ENCODE peak calls at places on chromosome 3, in four cellular contexts. One of them, this sample, is unnamed.
A peak's percentile ranks its signal among the peaks of the same experiment; 100 is the strongest.

GRCh38 chr3:31225923-31226322 is 306.8 kb upstream of the STT3B start:
- DNase-seq in endothelial cell: no peak
- DNase-seq in colonic mucosa: no peak
- DNase-seq in substantia nigra: no peak
- DNase-seq in this sample: no peak

GRCh38 chr3:141728355-141728892 is 9.7 kb upstream of the RNF7 start:
- DNase-seq in colonic mucosa: no peak
- DNase-seq in substantia nigra: no peak
- DNase-seq in endothelial cell: no peak
- DNase-seq in this sample: no peak

GRCh38 chr3:192802957-192803899 is 75.9 kb upstream of the FGF12 start:
- DNase-seq in endothelial cell: no peak
- DNase-seq in colonic mucosa: no peak
- DNase-seq in substantia nigra: no peak
- DNase-seq in this sample: no peak

GRCh38 chr3:36497234-36497633 is 116.9 kb downstream of the STAC start:
- DNase-seq in colonic mucosa: no peak
- DNase-seq in endothelial cell: no peak
- DNase-seq in substantia nigra: no peak
- DNase-seq in this sample: no peak

GRCh38 chr3:61872077-61872706 is 310.8 kb downstream of the PTPRG start:
- DNase-seq in colonic mucosa: no peak
- DNase-seq in endothelial cell: no peak
- DNase-seq in substantia nigra: no peak
- DNase-seq in this sample: no peak

GRCh38 chr3:133468251-133468721 is 68.4 kb downstream of the BFSP2 start:
- DNase-seq in endothelial cell: no peak
- DNase-seq in substantia nigra: no peak
- DNase-seq in colonic mucosa: no peak
- DNase-seq in this sample: no peak

GRCh38 chr3:10194328-10195071 is 29.8 kb downstream of the IRAK2 start:
- DNase-seq in colonic mucosa: no peak
- DNase-seq in substantia nigra: no peak
- DNase-seq in endothelial cell: no peak
- DNase-seq in this sample: no peak

GRCh38 chr3:11546657-11547302 is 96.9 kb downstream of the VGLL4 start:
- DNase-seq in colonic mucosa: no peak
- DNase-seq in substantia nigra: no peak
- DNase-seq in endothelial cell: no peak
- DNase-seq in this sample: no peak

GRCh38 chr3:177150218-177150916 is 46.9 kb downstream of the TBL1XR1 start:
- DNase-seq in substantia nigra: no peak
- DNase-seq in colonic mucosa: no peak
- DNase-seq in endothelial cell: no peak
- DNase-seq in this sample: no peak

GRCh38 chr3:10366681-10367101 is 45.8 kb upstream of the SEC13 start:
- DNase-seq in colonic mucosa: no peak
- DNase-seq in substantia nigra: no peak
- DNase-seq in endothelial cell: no peak
- DNase-seq in this sample: no peak

GRCh38 chr3:134441321-134441720 is 44.5 kb downstream of the ANAPC13 start:
- DNase-seq in colonic mucosa: no peak
- DNase-seq in substantia nigra: no peak
- DNase-seq in endothelial cell: no peak
- DNase-seq in this sample: no peak

GRCh38 chr3:139534992-139535879 is 4.3 kb downstream of the RBP1 start:
- DNase-seq in colonic mucosa: peak; percentile 30
- DNase-seq in substantia nigra: no peak
- DNase-seq in endothelial cell: no peak
- DNase-seq in this sample: peak; percentile 90

GRCh38 chr3:126925411-126926171 is 57.3 kb upstream of the PLXNA1 start:
- DNase-seq in substantia nigra: no peak
- DNase-seq in colonic mucosa: no peak
- DNase-seq in endothelial cell: no peak
- DNase-seq in this sample: no peak

GRCh38 chr3:112304611-112305010 is 10.6 kb upstream of the SLC9C1 start:
- DNase-seq in colonic mucosa: no peak
- DNase-seq in substantia nigra: no peak
- DNase-seq in endothelial cell: peak; percentile 12
- DNase-seq in this sample: no peak

GRCh38 chr3:40173291-40173710 is 136.2 kb upstream of the EIF1B start:
- DNase-seq in substantia nigra: peak; percentile 54
- DNase-seq in endothelial cell: peak; percentile 44
- DNase-seq in colonic mucosa: no peak
- DNase-seq in this sample: no peak

GRCh38 chr3:1326546-1326945 is 233.7 kb downstream of the CNTN6 start:
- DNase-seq in endothelial cell: no peak
- DNase-seq in substantia nigra: no peak
- DNase-seq in colonic mucosa: no peak
- DNase-seq in this sample: no peak

GRCh38 chr3:126076140-126076539 is 7.8 kb downstream of the SLC41A3 start:
- DNase-seq in colonic mucosa: no peak
- DNase-seq in endothelial cell: no peak
- DNase-seq in substantia nigra: no peak
- DNase-seq in this sample: no peak

GRCh38 chr3:60708191-60708975 is 542.9 kb downstream of the FHIT start:
- DNase-seq in endothelial cell: no peak
- DNase-seq in colonic mucosa: no peak
- DNase-seq in substantia nigra: no peak
- DNase-seq in this sample: no peak

GRCh38 chr3:173553635-173554280 is 156.2 kb downstream of the NLGN1 start:
- DNase-seq in colonic mucosa: no peak
- DNase-seq in substantia nigra: no peak
- DNase-seq in endothelial cell: peak; percentile 14
- DNase-seq in this sample: peak; percentile 8

GRCh38 chr3:178291555-178291954 is 244.7 kb upstream of the KCNMB2 start:
- DNase-seq in endothelial cell: no peak
- DNase-seq in substantia nigra: no peak
- DNase-seq in colonic mucosa: no peak
- DNase-seq in this sample: peak; percentile 47

GRCh38 chr3:114861666-114862065 is 285.4 kb downstream of the ZBTB20 start:
- DNase-seq in colonic mucosa: no peak
- DNase-seq in substantia nigra: no peak
- DNase-seq in endothelial cell: no peak
- DNase-seq in this sample: no peak

GRCh38 chr3:195007794-195008193 is 263.2 kb downstream of the XXYLT1 start:
- DNase-seq in substantia nigra: no peak
- DNase-seq in endothelial cell: no peak
- DNase-seq in colonic mucosa: no peak
- DNase-seq in this sample: no peak

GRCh38 chr3:193762657-193763056 is 169.6 kb downstream of the OPA1 start:
- DNase-seq in colonic mucosa: no peak
- DNase-seq in endothelial cell: no peak
- DNase-seq in substantia nigra: no peak
- DNase-seq in this sample: no peak

GRCh38 chr3:178712247-178712646 is 176.0 kb downstream of the KCNMB2 start:
- DNase-seq in endothelial cell: no peak
- DNase-seq in substantia nigra: no peak
- DNase-seq in colonic mucosa: no peak
- DNase-seq in this sample: no peak

GRCh38 chr3:128479558-128480086 is 12.9 kb upstream of the DNAJB8 start:
- DNase-seq in endothelial cell: no peak
- DNase-seq in substantia nigra: no peak
- DNase-seq in colonic mucosa: no peak
- DNase-seq in this sample: peak; percentile 53

GRCh38 chr3:126104028-126104635 is 20.2 kb upstream of the SLC41A3 start:
- DNase-seq in substantia nigra: no peak
- DNase-seq in endothelial cell: no peak
- DNase-seq in colonic mucosa: peak; percentile 6
- DNase-seq in this sample: no peak

GRCh38 chr3:122365073-122365472 is 18.0 kb downstream of the MIX23 start:
- DNase-seq in colonic mucosa: no peak
- DNase-seq in endothelial cell: no peak
- DNase-seq in substantia nigra: no peak
- DNase-seq in this sample: no peak

GRCh38 chr3:11596387-11596786 is 47.3 kb downstream of the VGLL4 start:
- DNase-seq in endothelial cell: no peak
- DNase-seq in colonic mucosa: no peak
- DNase-seq in substantia nigra: no peak
- DNase-seq in this sample: no peak

GRCh38 chr3:30511524-30512278 is 94.7 kb upstream of the TGFBR2 start:
- DNase-seq in substantia nigra: no peak
- DNase-seq in endothelial cell: no peak
- DNase-seq in colonic mucosa: no peak
- DNase-seq in this sample: no peak

GRCh38 chr3:24286405-24286804 is 208.2 kb downstream of the THRB start:
- DNase-seq in colonic mucosa: no peak
- DNase-seq in substantia nigra: no peak
- DNase-seq in endothelial cell: no peak
- DNase-seq in this sample: no peak